ENCODE peak calls at places on chromosome 6, in eight cellular contexts. N, U, K, M, W, V, B and L are unnamed samples.

GRCh38 chr6:10621227-10621626 is 73.2 kb downstream of the C6orf52 start:
- DNase-seq in N (no peak), U (no peak), K (no peak), M (no peak), W (no peak), V (no peak), B (no peak), L (no peak)

GRCh38 chr6:15716889-15717288 is 54.1 kb upstream of the DTNBP1 start:
- DNase-seq in N (no peak), U (no peak), K (no peak), M (no peak), W (no peak), V (no peak), B (no peak), L (no peak)

GRCh38 chr6:34358389-34358906 is 34.0 kb downstream of the NUDT3 start:
- DNase-seq in N (peak; percentile 87), U (no peak), K (no peak), M (no peak), W (no peak), V (no peak), B (peak; percentile 53), L (peak; percentile 42)

GRCh38 chr6:124007266-124007665 is 203.6 kb downstream of the NKAIN2 start:
- DNase-seq in N (no peak), U (no peak), K (no peak), M (no peak), W (no peak), V (no peak), B (no peak), L (no peak)

GRCh38 chr6:29975561-29975907 is 33.2 kb downstream of the HLA-A start:
- DNase-seq in N (no peak), U (no peak), K (no peak), M (no peak), W (no peak), V (no peak), B (no peak), L (no peak)

GRCh38 chr6:34610819-34611477 is 54.8 kb upstream of the SPDEF start:
- DNase-seq in N (peak; percentile 91), U (no peak), K (no peak), M (no peak), W (no peak), V (no peak), B (peak; percentile 46), L (no peak)

GRCh38 chr6:21597706-21598273 is 4.2 kb downstream of the SOX4 start:
- DNase-seq in N (peak; percentile 36), U (no peak), K (no peak), M (no peak), W (no peak), V (no peak), B (peak; percentile 33), L (no peak)

GRCh38 chr6:7541175-7542064 is at the start of gene DSP:
- DNase-seq in N (peak; percentile 21), U (peak; percentile 68), K (peak; percentile 14), M (peak; percentile 7), W (no peak), V (peak; percentile 84), B (peak; percentile 76), L (peak; percentile 91)

GRCh38 chr6:33373950-33374349 is 17.7 kb upstream of the KIFC1 start:
- DNase-seq in N (no peak), U (no peak), K (no peak), M (no peak), W (no peak), V (no peak), B (no peak), L (no peak)

GRCh38 chr6:52498538-52499017 is 78.3 kb downstream of the TRAM2 start:
- DNase-seq in N (no peak), U (no peak), K (no peak), M (no peak), W (no peak), V (no peak), B (no peak), L (no peak)

GRCh38 chr6:35501784-35502183 is 4.9 kb upstream of the TEAD3 start:
- DNase-seq in N (no peak), U (no peak), K (no peak), M (no peak), W (no peak), V (no peak), B (no peak), L (no peak)

GRCh38 chr6:93624408-93624807 is 205.0 kb upstream of the EPHA7 start:
- DNase-seq in N (no peak), U (no peak), K (no peak), M (no peak), W (peak; percentile 4), V (no peak), B (no peak), L (no peak)

GRCh38 chr6:56913276-56914138 is 41.4 kb upstream of the BEND6 start:
- DNase-seq in N (peak; percentile 38), U (no peak), K (no peak), M (no peak), W (no peak), V (no peak), B (no peak), L (no peak)

GRCh38 chr6:7145269-7146078 is 37.7 kb downstream of the RREB1 start:
- DNase-seq in N (no peak), U (peak; percentile 4), K (no peak), M (no peak), W (no peak), V (no peak), B (no peak), L (peak; percentile 90)

GRCh38 chr6:107767637-107768036 is 56.5 kb downstream of the SCML4 start:
- DNase-seq in N (no peak), U (no peak), K (no peak), M (no peak), W (no peak), V (no peak), B (no peak), L (no peak)

GRCh38 chr6:90294989-90295853 is 1.4 kb downstream of the BACH2 start:
- DNase-seq in N (peak; percentile 47), U (peak; percentile 92), K (peak; percentile 82), M (peak; percentile 69), W (peak; percentile 65), V (peak; percentile 75), B (peak; percentile 37), L (peak; percentile 29)

GRCh38 chr6:96613291-96613999 is 50.5 kb downstream of the FHL5 start:
- DNase-seq in N (no peak), U (no peak), K (no peak), M (no peak), W (no peak), V (no peak), B (no peak), L (no peak)

GRCh38 chr6:136113736-136114173 is 136.4 kb downstream of the MTFR2 start:
- DNase-seq in N (peak; percentile 95), U (no peak), K (no peak), M (no peak), W (no peak), V (no peak), B (peak; percentile 73), L (no peak)

GRCh38 chr6:40436685-40437604 is 150.2 kb downstream of the LRFN2 start:
- DNase-seq in N (peak; percentile 5), U (no peak), K (no peak), M (no peak), W (peak; percentile 41), V (no peak), B (no peak), L (no peak)

GRCh38 chr6:170186909-170187668 is 103.8 kb downstream of the DLL1 start:
- DNase-seq in N (no peak), U (peak; percentile 54), K (no peak), M (no peak), W (no peak), V (no peak), B (no peak), L (peak; percentile 3)

GRCh38 chr6:12012566-12013367 is 655 bp downstream of the HIVEP1 start:
- DNase-seq in N (peak; percentile 93), U (peak; percentile 83), K (peak; percentile 64), M (peak; percentile 71), W (peak; percentile 65), V (peak; percentile 84), B (peak; percentile 63), L (peak; percentile 77)

GRCh38 chr6:36349240-36349639 is 12.6 kb upstream of the BNIP5 start:
- DNase-seq in N (no peak), U (no peak), K (no peak), M (peak; percentile 8), W (no peak), V (no peak), B (no peak), L (peak; percentile 90)

GRCh38 chr6:138593100-138593877 is 94.0 kb upstream of the NHSL1 start:
- DNase-seq in N (peak; percentile 99), U (peak; percentile 64), K (peak; percentile 11), M (no peak), W (peak; percentile 13), V (no peak), B (peak; percentile 88), L (peak; percentile 11)